ENCODE peak calls at places on chromosomes 12 and 14, in eight cellular contexts. One of them, this sample, is unnamed. For H3K36me3, the result is how much of the 10 kb centered on the place peaks cover.

GRCh38 chr12:58955849-58956248 is 35.5 kb upstream of the LRIG3 start:
- DNase-seq in adrenal gland: no peak
- DNase-seq in body of pancreas: no peak
- DNase-seq in HCT116: no peak
- DNase-seq in endothelial cell of umbilical vein: no peak
- DNase-seq in HepG2: no peak
- DNase-seq in K562: no peak
- DNase-seq in gastrocnemius medialis: no peak
- DNase-seq in this sample: no peak

GRCh38 chr14:71538949-71539659 is 393.1 kb upstream of the RGS6 start:
- DNase-seq in adrenal gland: no peak
- DNase-seq in body of pancreas: no peak
- DNase-seq in HCT116: no peak
- DNase-seq in endothelial cell of umbilical vein: no peak
- DNase-seq in HepG2: no peak
- DNase-seq in K562: no peak
- DNase-seq in gastrocnemius medialis: no peak
- DNase-seq in this sample: no peak

GRCh38 chr14:68792022-68792829 is 641 bp downstream of the ZFP36L1 start:
- DNase-seq in adrenal gland: peak
- DNase-seq in body of pancreas: peak
- DNase-seq in HCT116: no peak
- DNase-seq in endothelial cell of umbilical vein: peak
- DNase-seq in HepG2: no peak
- DNase-seq in K562: peak
- DNase-seq in gastrocnemius medialis: no peak
- DNase-seq in this sample: peak

GRCh38 chr12:131756441-131756840 is 45.6 kb downstream of the SFSWAP start:
- DNase-seq in adrenal gland: no peak
- DNase-seq in body of pancreas: no peak
- DNase-seq in HCT116: no peak
- DNase-seq in endothelial cell of umbilical vein: no peak
- DNase-seq in HepG2: no peak
- DNase-seq in K562: no peak
- DNase-seq in gastrocnemius medialis: no peak
- DNase-seq in this sample: no peak

GRCh38 chr14:92540472-92541048 is 27.0 kb downstream of the RIN3 start:
- DNase-seq in adrenal gland: peak
- DNase-seq in body of pancreas: peak
- DNase-seq in HCT116: peak
- DNase-seq in endothelial cell of umbilical vein: peak
- DNase-seq in HepG2: no peak
- DNase-seq in K562: no peak
- DNase-seq in gastrocnemius medialis: peak
- DNase-seq in this sample: peak

GRCh38 chr12:52186135-52186840 is 5.5 kb downstream of the KRT80 start:
- DNase-seq in adrenal gland: peak
- DNase-seq in body of pancreas: no peak
- DNase-seq in HCT116: no peak
- DNase-seq in endothelial cell of umbilical vein: peak
- DNase-seq in HepG2: peak
- DNase-seq in K562: no peak
- DNase-seq in gastrocnemius medialis: no peak
- DNase-seq in this sample: no peak

GRCh38 chr12:101772019-101772774 is 32.9 kb upstream of the SYCP3 start:
- DNase-seq in adrenal gland: no peak
- DNase-seq in body of pancreas: no peak
- DNase-seq in HCT116: no peak
- DNase-seq in endothelial cell of umbilical vein: no peak
- DNase-seq in HepG2: no peak
- DNase-seq in K562: no peak
- DNase-seq in gastrocnemius medialis: no peak
- DNase-seq in this sample: no peak

GRCh38 chr12:62876938-62877548 is 57.9 kb downstream of the PPM1H start:
- DNase-seq in adrenal gland: no peak
- DNase-seq in body of pancreas: no peak
- DNase-seq in HCT116: no peak
- DNase-seq in endothelial cell of umbilical vein: no peak
- DNase-seq in HepG2: no peak
- DNase-seq in K562: no peak
- DNase-seq in gastrocnemius medialis: no peak
- DNase-seq in this sample: peak

GRCh38 chr12:83046019-83046418 is 359.3 kb downstream of the TMTC2 start:
- DNase-seq in adrenal gland: no peak
- DNase-seq in body of pancreas: no peak
- DNase-seq in HCT116: no peak
- DNase-seq in endothelial cell of umbilical vein: no peak
- DNase-seq in HepG2: no peak
- DNase-seq in K562: no peak
- DNase-seq in gastrocnemius medialis: no peak
- DNase-seq in this sample: no peak

GRCh38 chr12:114396153-114396868 is 9.6 kb downstream of the TBX5 start:
- DNase-seq in adrenal gland: no peak
- DNase-seq in body of pancreas: no peak
- DNase-seq in HCT116: no peak
- DNase-seq in endothelial cell of umbilical vein: no peak
- DNase-seq in HepG2: no peak
- DNase-seq in K562: no peak
- DNase-seq in gastrocnemius medialis: no peak
- DNase-seq in this sample: no peak

DNA sequence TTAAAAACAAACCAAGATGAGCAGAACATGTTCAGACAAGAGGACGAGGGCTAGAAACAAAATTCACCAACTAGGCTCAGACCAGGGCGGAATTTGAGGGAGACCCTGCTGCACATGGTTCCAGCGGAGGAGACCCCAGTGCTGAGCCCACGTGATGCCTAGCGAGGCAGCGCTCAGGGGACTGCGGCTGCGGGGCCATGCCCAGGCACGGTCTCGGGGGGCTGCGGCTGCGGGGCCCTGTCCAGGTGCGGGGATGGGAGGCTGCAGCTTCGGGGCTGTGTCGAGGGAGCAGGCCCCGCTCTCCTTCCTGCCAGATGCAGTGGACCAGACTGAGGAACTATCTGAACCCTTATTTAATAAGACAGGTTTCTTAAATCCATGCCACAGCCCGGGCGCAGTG is 12.7 kb upstream of the CRIP2 start:
- DNase-seq in adrenal gland: no peak
- DNase-seq in body of pancreas: no peak
- DNase-seq in HCT116: no peak
- DNase-seq in endothelial cell of umbilical vein: no peak
- DNase-seq in HepG2: no peak
- DNase-seq in K562: no peak
- DNase-seq in gastrocnemius medialis: no peak
- DNase-seq in this sample: no peak
- TF ChIP-seq POLR2A in adrenal gland: no peak
- TF ChIP-seq POLR2A in body of pancreas: no peak
- TF ChIP-seq POLR2A in HCT116: no peak
- TF ChIP-seq POLR2A in endothelial cell of umbilical vein: no peak
- TF ChIP-seq POLR2A in HepG2: no peak
- TF ChIP-seq POLR2A in K562: no peak
- TF ChIP-seq POLR2A in gastrocnemius medialis: no peak
- TF ChIP-seq POLR2A in this sample: no peak

GRCh38 chr14:59240356-59240755 is 51.9 kb downstream of the DAAM1 start:
- DNase-seq in adrenal gland: no peak
- DNase-seq in body of pancreas: no peak
- DNase-seq in HCT116: no peak
- DNase-seq in endothelial cell of umbilical vein: no peak
- DNase-seq in HepG2: no peak
- DNase-seq in K562: no peak
- DNase-seq in gastrocnemius medialis: no peak
- DNase-seq in this sample: no peak
- H3K36me3 ChIP-seq in adrenal gland: under half
- H3K36me3 ChIP-seq in body of pancreas: under half
- H3K36me3 ChIP-seq in HCT116: under half
- H3K36me3 ChIP-seq in endothelial cell of umbilical vein: under half
- H3K36me3 ChIP-seq in HepG2: under half
- H3K36me3 ChIP-seq in K562: under half
- H3K36me3 ChIP-seq in gastrocnemius medialis: under half
- H3K36me3 ChIP-seq in this sample: under half

DNA sequence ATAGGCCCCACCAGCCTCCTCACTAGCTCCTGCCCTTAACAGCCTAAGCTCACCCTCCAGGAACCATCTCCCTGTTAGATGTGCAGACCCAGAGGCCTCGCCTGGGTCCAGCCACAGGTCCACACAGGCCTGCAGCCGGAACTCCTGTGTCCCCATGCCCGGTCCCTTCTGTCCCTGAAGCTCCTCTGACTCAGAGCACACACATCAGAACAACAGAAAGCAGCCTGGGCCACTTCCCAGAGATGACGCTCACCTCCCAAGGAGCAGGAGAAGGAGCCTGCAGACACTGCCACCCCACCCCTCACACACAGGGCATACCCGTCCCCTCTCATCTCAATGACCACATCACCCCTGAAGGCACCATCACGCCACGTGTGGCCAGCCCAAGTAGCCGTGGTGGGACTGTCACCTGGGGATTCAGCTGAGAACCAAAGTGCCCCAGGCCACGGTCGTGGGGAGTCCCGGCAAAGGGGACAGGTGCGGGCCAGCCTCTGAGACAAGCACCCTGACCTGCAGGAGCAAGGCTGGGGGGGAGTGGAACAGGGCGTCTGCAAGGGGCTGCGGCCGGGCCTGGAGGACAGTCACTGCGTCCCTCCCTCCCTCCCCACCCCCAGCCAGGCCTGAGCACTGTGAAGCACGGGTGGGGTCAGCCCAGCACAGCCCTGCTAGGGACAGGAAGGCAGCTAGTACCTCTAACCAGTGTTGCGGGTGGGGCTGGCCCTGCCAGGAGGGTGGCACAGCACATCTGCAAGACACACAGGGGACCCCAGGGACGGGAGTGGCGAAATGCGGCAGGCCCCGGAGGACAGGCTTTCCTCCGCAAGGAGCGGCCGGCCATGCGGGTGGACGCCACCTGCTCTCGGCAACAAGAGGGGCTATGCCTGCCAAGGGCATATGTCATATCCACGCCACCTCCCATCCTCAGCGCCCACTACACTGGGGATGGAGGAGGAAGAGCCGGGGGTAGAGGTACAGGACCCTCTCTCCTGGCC is 5.5 kb downstream of the AKT1 start:
- DNase-seq in adrenal gland: peak
- DNase-seq in body of pancreas: peak
- DNase-seq in HCT116: no peak
- DNase-seq in endothelial cell of umbilical vein: no peak
- DNase-seq in HepG2: no peak
- DNase-seq in K562: no peak
- DNase-seq in gastrocnemius medialis: no peak
- DNase-seq in this sample: no peak
- TF ChIP-seq POLR2A in adrenal gland: peak
- TF ChIP-seq POLR2A in body of pancreas: peak
- TF ChIP-seq POLR2A in HCT116: no peak
- TF ChIP-seq POLR2A in endothelial cell of umbilical vein: no peak
- TF ChIP-seq POLR2A in HepG2: no peak
- TF ChIP-seq POLR2A in K562: no peak
- TF ChIP-seq POLR2A in gastrocnemius medialis: no peak
- TF ChIP-seq POLR2A in this sample: no peak

GRCh38 chr14:94056579-94057308 is 24.3 kb downstream of the DDX24 start:
- DNase-seq in adrenal gland: no peak
- DNase-seq in body of pancreas: no peak
- DNase-seq in HCT116: no peak
- DNase-seq in endothelial cell of umbilical vein: no peak
- DNase-seq in HepG2: no peak
- DNase-seq in K562: no peak
- DNase-seq in gastrocnemius medialis: no peak
- DNase-seq in this sample: peak

GRCh38 chr14:94052662-94053061 is 26.5 kb downstream of the OTUB2 start:
- DNase-seq in adrenal gland: no peak
- DNase-seq in body of pancreas: no peak
- DNase-seq in HCT116: no peak
- DNase-seq in endothelial cell of umbilical vein: no peak
- DNase-seq in HepG2: no peak
- DNase-seq in K562: no peak
- DNase-seq in gastrocnemius medialis: no peak
- DNase-seq in this sample: peak

GRCh38 chr14:94051779-94052178 is 25.6 kb downstream of the OTUB2 start:
- DNase-seq in adrenal gland: no peak
- DNase-seq in body of pancreas: peak
- DNase-seq in HCT116: no peak
- DNase-seq in endothelial cell of umbilical vein: no peak
- DNase-seq in HepG2: no peak
- DNase-seq in K562: no peak
- DNase-seq in gastrocnemius medialis: no peak
- DNase-seq in this sample: peak

GRCh38 chr14:94054936-94055335 is 26.1 kb downstream of the DDX24 start:
- DNase-seq in adrenal gland: no peak
- DNase-seq in body of pancreas: no peak
- DNase-seq in HCT116: no peak
- DNase-seq in endothelial cell of umbilical vein: no peak
- DNase-seq in HepG2: no peak
- DNase-seq in K562: no peak
- DNase-seq in gastrocnemius medialis: no peak
- DNase-seq in this sample: peak

GRCh38 chr14:94054401-94054800 is 26.6 kb downstream of the DDX24 start:
- DNase-seq in adrenal gland: no peak
- DNase-seq in body of pancreas: no peak
- DNase-seq in HCT116: no peak
- DNase-seq in endothelial cell of umbilical vein: no peak
- DNase-seq in HepG2: no peak
- DNase-seq in K562: no peak
- DNase-seq in gastrocnemius medialis: no peak
- DNase-seq in this sample: peak
- H3K36me3 ChIP-seq in adrenal gland: under half
- H3K36me3 ChIP-seq in body of pancreas: under half
- H3K36me3 ChIP-seq in HCT116: half or more
- H3K36me3 ChIP-seq in endothelial cell of umbilical vein: under half
- H3K36me3 ChIP-seq in HepG2: under half
- H3K36me3 ChIP-seq in K562: half or more
- H3K36me3 ChIP-seq in gastrocnemius medialis: half or more
- H3K36me3 ChIP-seq in this sample: under half

This sample was measured in testis.